ENCODE peak calls at places on chromosomes 16 and 17, in seven cellular contexts. W is SK-N-SH, N is astrocyte of the cerebellum, J is BE2C, I is Peyer's patch, F is GM12865, X is transverse colon. D is an unnamed sample.

GRCh38 chr17:17540278-17540906 is 44.2 kb upstream of the RASD1 start:
- DNase-seq in I (no peak), J (peak), W (peak), N (no peak), X (no peak), F (no peak), D (no peak)

GRCh38 chr17:4518901-4519300 is 20.2 kb downstream of the SPNS2 start:
- DNase-seq in J (no peak), F (peak), I (no peak), W (no peak), N (no peak), X (no peak), D (no peak)

GRCh38 chr16:57150682-57151330 is 35.0 kb downstream of the PSME3IP1 start:
- DNase-seq in N (peak), I (no peak), J (no peak), X (no peak), W (no peak), F (no peak), D (no peak)

GRCh38 chr16:17101646-17102045 is 369.1 kb downstream of the XYLT1 start:
- DNase-seq in I (no peak), F (peak), X (no peak), J (peak), W (no peak), N (no peak), D (no peak)

GRCh38 chr17:38605230-38605851 is 411 bp downstream of the SRCIN1 start:
- DNase-seq in J (no peak), W (peak), I (no peak), X (no peak), N (no peak), F (no peak), D (no peak)

GRCh38 chr17:36468903-36469635 is 17.4 kb upstream of the ZNHIT3 start:
- DNase-seq in W (no peak), X (no peak), N (no peak), F (no peak), J (no peak), I (no peak), D (no peak)

GRCh38 chr16:70805787-70806186 is 4.8 kb upstream of the VAC14 start:
- DNase-seq in W (no peak), X (no peak), J (no peak), N (no peak), I (no peak), F (no peak), D (peak)

GRCh38 chr16:81493755-81494433 is 49.3 kb downstream of the CMIP start:
- DNase-seq in N (no peak), F (no peak), W (no peak), J (no peak), X (peak), I (peak), D (peak)

GRCh38 chr17:70622382-70623260 is 453.3 kb downstream of the KCNJ2 start:
- DNase-seq in J (peak), N (peak), W (peak), I (peak), X (peak), F (peak), D (peak)

GRCh38 chr16:54397190-54397835 is 110.7 kb upstream of the IRX3 start:
- DNase-seq in X (no peak), I (no peak), J (no peak), W (no peak), N (peak), F (no peak), D (no peak)

GRCh38 chr16:1917056-1917664 is 1.1 kb downstream of the HS3ST6 start:
- DNase-seq in F (no peak), N (no peak), I (no peak), W (no peak), X (no peak), J (no peak), D (no peak)
- H3K4me3 ChIP-seq in F (no peak), N (no peak), I (no peak), W (no peak), X (no peak), J (no peak), D (no peak)

DNA sequence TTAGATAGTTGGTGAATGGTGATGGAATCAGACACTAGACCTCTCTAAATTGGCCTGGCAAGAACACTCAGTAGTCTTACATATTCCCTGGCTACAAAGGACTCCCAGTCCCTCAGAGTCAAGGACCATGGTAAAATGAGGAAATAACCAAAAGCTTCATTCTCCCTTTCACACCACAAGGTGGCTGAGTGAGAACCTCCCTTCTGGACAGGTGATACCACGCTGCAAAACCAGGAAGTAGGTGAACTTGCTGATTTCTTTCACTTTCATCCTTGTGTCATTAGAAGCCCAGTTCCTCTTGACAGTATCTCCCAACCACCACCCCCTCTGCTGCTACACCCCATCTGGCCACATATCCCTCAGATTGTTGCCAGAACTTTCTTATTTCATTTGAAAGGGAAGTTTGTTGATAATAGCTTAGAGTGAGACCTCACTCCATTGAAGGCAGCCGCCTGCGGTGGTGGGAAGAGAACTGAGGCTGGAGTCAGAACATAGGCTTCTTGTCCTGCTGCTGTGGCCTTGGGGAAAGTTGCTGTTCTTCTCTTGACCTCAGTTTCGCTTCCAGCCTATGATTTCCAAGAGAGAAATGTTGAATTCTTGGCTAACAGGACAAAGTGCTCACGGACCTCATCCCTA is 290.6 kb upstream of the CCL2 start:
- DNase-seq in N (no peak), W (no peak), J (no peak), I (no peak), F (peak), X (peak), D (no peak)
- TF ChIP-seq CTCF in N (no peak), W (no peak), J (no peak), I (peak), F (peak), X (peak), D (no peak)

DNA sequence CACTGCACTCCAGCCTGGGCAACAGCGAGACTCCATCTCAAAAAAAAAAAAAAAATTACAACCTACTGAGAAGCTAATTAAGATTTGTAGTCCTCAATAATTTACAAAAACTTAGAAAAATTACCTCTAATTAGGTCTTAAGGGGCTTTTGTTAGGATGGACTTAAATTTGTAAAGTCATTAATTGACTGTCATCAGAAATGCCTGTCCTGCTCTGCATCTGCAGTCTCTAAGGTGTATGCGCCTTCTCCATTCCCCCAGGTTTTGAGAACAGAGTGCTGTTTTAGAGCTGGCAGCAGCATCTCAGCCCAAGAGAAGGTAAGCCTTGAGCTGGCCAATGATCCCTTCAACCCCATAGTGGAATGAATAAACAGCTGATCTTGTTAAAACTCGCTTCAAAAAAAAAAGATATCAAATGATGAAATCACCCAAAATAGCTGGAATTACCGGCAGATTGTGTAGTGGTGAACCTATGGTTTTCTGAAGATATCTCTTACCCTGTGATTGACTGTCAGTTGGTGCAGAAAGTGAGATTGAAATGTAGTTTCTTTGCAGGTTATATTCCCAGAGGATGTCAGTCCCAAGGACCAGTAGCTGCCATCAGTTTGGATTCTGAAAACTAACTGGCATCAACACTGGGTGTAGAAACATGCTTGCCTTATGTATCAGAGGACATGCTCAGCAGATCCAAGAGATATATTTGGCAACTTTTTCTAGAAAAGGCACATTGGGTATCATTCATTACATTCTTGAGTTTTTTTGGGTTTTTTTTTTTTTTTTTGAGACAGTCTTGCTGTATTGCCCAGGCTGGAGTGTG is 25.7 kb downstream of the TRPV2 start:
- DNase-seq in F (no peak), I (no peak), X (no peak), N (no peak), J (no peak), W (no peak), D (no peak)
- H3K4me3 ChIP-seq in F (peak), I (peak), X (peak), N (peak), J (peak), W (peak), D (peak)

DNA sequence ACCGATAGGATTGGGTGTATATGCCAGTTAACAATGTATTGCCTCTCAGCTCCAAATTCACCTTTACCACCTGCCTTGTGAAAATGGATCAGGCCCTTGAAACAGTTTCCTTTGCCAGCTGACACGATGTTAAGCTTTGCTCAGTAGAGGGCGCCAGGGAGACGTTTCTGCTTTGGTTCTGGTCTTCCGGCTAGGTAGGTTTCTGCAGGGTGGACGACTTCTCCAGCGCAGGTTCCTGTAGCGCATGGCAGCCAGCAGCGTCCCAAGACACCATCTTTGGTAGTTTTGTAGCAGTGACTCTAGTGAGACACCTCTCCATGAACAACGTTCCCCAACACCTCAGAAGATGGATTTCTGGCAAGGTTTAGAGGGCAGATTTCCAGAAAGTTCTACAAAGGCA is 24.0 kb downstream of the SYCE1L start:
- DNase-seq in W (peak), N (no peak), J (peak), F (peak), I (no peak), X (no peak), D (no peak)
- TF ChIP-seq CTCF in W (peak), N (peak), J (peak), F (peak), I (peak), X (no peak), D (peak)

DNA sequence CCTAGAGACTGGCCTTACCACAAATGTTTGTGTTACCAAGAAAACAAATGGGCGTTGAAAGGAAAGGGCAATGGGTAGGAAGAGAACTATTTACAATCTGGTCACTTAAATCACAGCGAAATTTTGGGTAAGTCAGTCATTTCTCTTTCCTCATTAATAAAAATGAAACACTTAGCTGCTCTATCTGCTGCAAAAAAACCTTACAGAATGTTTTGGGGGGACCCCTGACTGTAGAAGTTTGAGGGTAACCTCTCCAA is 742 bp upstream of the NUTF2 start:
- DNase-seq in I (no peak), J (no peak), N (no peak), F (no peak), W (no peak), X (no peak), D (no peak)
- H3K4me3 ChIP-seq in I (peak), J (peak), N (peak), F (peak), W (peak), X (peak), D (peak)

DNA sequence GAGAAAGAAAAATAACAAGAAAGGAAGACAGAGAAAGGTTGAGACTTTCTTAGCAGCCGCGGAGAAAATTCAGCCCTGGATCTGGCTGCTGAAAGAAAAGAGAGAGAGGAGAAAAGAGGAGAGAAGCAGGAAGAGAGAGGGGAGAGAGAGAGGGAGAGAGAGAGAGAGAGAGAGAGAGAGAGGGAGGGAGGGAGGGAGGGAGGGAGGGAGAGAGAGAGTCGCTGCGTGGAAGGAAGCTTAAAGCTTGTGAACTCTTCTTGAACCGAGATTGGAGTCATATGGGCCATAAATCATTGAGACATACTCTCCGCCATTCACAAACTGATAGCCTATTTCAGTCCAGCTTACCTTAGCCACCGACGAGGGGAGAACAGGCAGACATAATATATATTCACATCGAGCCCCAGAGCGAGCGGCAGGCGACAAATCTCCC is 10.3 kb upstream of the HOXB2 start:
- DNase-seq in J (no peak), F (peak), I (no peak), N (peak), X (no peak), W (no peak), D (peak)
- TF ChIP-seq CTCF in J (no peak), F (no peak), I (no peak), N (no peak), X (peak), W (no peak), D (no peak)

GRCh38 chr16:87380403-87380802 is 3.2 kb downstream of the FBXO31 start:
- DNase-seq in F (peak), N (no peak), J (no peak), X (no peak), W (no peak), I (no peak), D (no peak)
- H3K4me3 ChIP-seq in F (peak), N (no peak), J (no peak), X (peak), W (no peak), I (peak), D (peak)

D was measured in fibroblast of villous mesenchyme.